ENCODE peak calls at places on chromosomes 2 and 18, in seven cellular contexts. I is stomach, U is HCT116, K is Panc1, H is spleen, Q is suprapubic skin, D is H1. T is an unnamed sample. For H3K36me3, the result is how much of the 10 kb centered on the place peaks cover.

GRCh38 chr2:217951521-217952247 is 51.1 kb downstream of the TNS1 start:
- DNase-seq in H (peak), K (no peak), U (no peak), I (peak), Q (peak), D (no peak), T (no peak)

GRCh38 chr2:6959751-6960150 is 42.5 kb downstream of the RNF144A start:
- DNase-seq in U (no peak), I (no peak), D (no peak), K (no peak), Q (no peak), H (no peak), T (peak)

GRCh38 chr2:158221055-158222021 is 119.7 kb downstream of the UPP2 start:
- DNase-seq in D (no peak), U (no peak), Q (no peak), K (no peak), H (no peak), I (no peak), T (no peak)

GRCh38 chr2:33272001-33272400 is 204.4 kb upstream of the RASGRP3 start:
- DNase-seq in D (no peak), I (no peak), Q (no peak), U (no peak), K (no peak), H (no peak), T (no peak)

GRCh38 chr18:32300914-32301313 is 111.1 kb downstream of the MEP1B start:
- DNase-seq in U (no peak), K (no peak), H (no peak), D (no peak), Q (no peak), I (no peak), T (no peak)

GRCh38 chr2:128488429-128488828 is 169.8 kb upstream of the HS6ST1 start:
- DNase-seq in K (no peak), Q (no peak), H (no peak), U (no peak), I (no peak), D (no peak), T (no peak)

GRCh38 chr2:24986397-24986796 is 14.6 kb upstream of the DNAJC27 start:
- DNase-seq in I (no peak), D (no peak), U (no peak), H (no peak), Q (no peak), K (no peak), T (no peak)

GRCh38 chr2:231563378-231563961 is 29.2 kb upstream of the TEX44 start:
- DNase-seq in D (peak), U (peak), K (peak), H (no peak), I (peak), Q (no peak), T (no peak)

GRCh38 chr2:46776687-46777327 is 138.8 kb downstream of the MCFD2 start:
- DNase-seq in Q (no peak), D (no peak), K (peak), U (peak), I (peak), H (no peak), T (no peak)

GRCh38 chr2:68912732-68913131 is 40.0 kb downstream of the GKN2 start:
- DNase-seq in I (no peak), H (no peak), Q (no peak), K (no peak), U (no peak), D (no peak), T (no peak)

GRCh38 chr2:196500686-196501431 is 138.7 kb upstream of the CCDC150 start:
- DNase-seq in U (no peak), K (no peak), D (no peak), H (no peak), Q (no peak), I (no peak), T (no peak)

GRCh38 chr2:237966565-237967462 is at the start of gene UBE2F:
- DNase-seq in Q (peak), H (peak), D (peak), I (peak), K (peak), U (peak), T (no peak)

GRCh38 chr2:157592983-157593382 is 35.7 kb downstream of the ACVR1C start:
- DNase-seq in H (no peak), Q (no peak), I (no peak), D (no peak), K (no peak), U (no peak), T (no peak)

GRCh38 chr2:109604597-109604996 is 9.2 kb downstream of the SEPTIN10 start:
- DNase-seq in I (no peak), K (peak), Q (no peak), H (no peak), U (peak), D (no peak), T (no peak)

GRCh38 chr18:80179857-80180558 is 67.3 kb downstream of the PARD6G start:
- DNase-seq in K (no peak), U (no peak), H (no peak), I (no peak), D (no peak), Q (no peak), T (no peak)

DNA sequence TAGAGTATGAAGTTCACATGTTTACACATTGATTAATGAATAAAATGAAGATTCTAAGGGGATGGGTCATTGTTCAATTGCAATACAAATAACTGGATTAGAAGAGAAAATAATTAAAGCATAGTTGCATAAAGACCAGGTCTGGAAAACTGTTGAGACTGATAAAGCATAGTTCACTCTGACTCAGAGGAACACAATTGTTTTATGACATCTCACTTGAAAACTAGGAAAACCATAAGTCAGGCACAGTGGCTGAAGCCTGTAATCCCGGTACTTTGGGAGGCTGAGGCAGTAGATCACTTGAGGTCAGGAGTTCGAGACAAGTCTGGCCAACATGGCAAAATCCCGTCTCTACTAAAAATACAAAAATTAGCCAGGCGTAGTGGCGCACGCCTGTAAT is 46.7 kb downstream of the PLA2R1 start:
- DNase-seq in I (no peak), H (no peak), Q (no peak), K (no peak), U (no peak), D (no peak), T (no peak)
- TF ChIP-seq CTCF in I (no peak), H (no peak), Q (no peak), K (no peak), U (no peak), D (no peak), T (no peak)

DNA sequence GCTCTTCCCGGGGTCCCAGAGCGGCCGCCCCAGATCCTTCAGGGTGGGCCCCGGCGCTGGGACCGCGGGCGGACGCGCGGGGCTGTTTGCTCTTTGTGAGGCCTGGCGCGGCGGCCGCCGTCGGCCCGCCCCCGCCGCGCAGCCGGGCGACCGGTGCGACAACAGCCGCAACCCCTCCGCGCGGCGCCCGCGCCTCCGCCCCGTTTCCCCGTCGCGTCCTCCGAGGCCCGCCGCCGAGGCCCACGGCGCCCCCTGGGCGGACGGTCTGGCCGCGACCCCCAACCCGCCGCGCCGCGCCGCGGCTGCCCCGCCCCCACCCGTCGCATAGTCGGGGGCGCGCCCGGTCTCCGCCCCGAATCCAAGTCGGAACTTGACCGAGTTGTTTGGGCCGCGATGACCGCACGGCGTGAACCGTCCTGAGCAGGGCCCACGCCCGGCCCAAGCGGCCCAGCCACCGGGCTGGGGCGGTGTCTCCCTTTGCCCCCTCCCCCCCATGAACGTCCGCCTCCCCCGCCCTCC is 448 bp downstream of the YPEL5 start:
- DNase-seq in H (peak), K (no peak), I (peak), Q (no peak), D (no peak), U (no peak), T (no peak)
- TF ChIP-seq POLR2AphosphoS5 in H (no peak), K (no peak), I (no peak), Q (no peak), D (no peak), U (no peak), T (no peak)

GRCh38 chr2:216504376-216504762 is 5.7 kb downstream of the RPL37A start:
- DNase-seq in H (no peak), I (no peak), Q (no peak), D (no peak), U (no peak), K (no peak), T (no peak)
- H3K36me3 ChIP-seq in H (half or more), I (half or more), Q (half or more), D (half or more), U (under half), K (under half), T (under half)

GRCh38 chr2:240561325-240561971 is 1.3 kb downstream of the DUSP28 start:
- DNase-seq in H (no peak), I (no peak), K (no peak), U (no peak), D (no peak), Q (peak), T (no peak)
- TF ChIP-seq CTCF in H (no peak), I (no peak), K (no peak), U (no peak), D (no peak), Q (no peak), T (no peak)

T was measured in vagina.